ENCODE peak calls at places on chromosome X, in seven cellular contexts. N is astrocyte, I is tibial artery, Z is IMR-90, J is lower lobe of right lung, H is aorta, L is psoas muscle. Q is an unnamed sample. For H3K4me1, the result is how much of the 10 kb centered on the place peaks cover.

GRCh38 chrX:45771114-45771513 is 570.4 kb upstream of the DIPK2B start:
- DNase-seq in N (peak), I (no peak), Z (peak), J (no peak), H (no peak), L (no peak), Q (peak)

GRCh38 chrX:139204903-139205667 is 325.5 kb upstream of the F9 start:
- DNase-seq in N (peak), I (no peak), Z (no peak), J (peak), H (peak), L (peak), Q (no peak)

GRCh38 chrX:46366597-46367207 is 178.5 kb downstream of the ZNF674 start:
- DNase-seq in N (no peak), I (no peak), Z (no peak), J (no peak), H (no peak), L (no peak), Q (no peak)

GRCh38 chrX:70916754-70917153 is 8.2 kb upstream of the TEX11 start:
- DNase-seq in N (no peak), I (no peak), Z (no peak), J (no peak), H (no peak), L (no peak), Q (no peak)

GRCh38 chrX:11100281-11101035 is 10.7 kb upstream of the HCCS start:
- DNase-seq in N (peak), I (no peak), Z (peak), J (no peak), H (no peak), L (no peak), Q (peak)

GRCh38 chrX:49167740-49168108 is 4.0 kb upstream of the PLP2 start:
- DNase-seq in N (no peak), I (no peak), Z (no peak), J (no peak), H (no peak), L (no peak), Q (no peak)

GRCh38 chrX:119981286-119982070 is 37.9 kb upstream of the NKAP start:
- DNase-seq in N (no peak), I (no peak), Z (peak), J (no peak), H (no peak), L (no peak), Q (peak)

GRCh38 chrX:21174439-21174838 is 199.8 kb upstream of the CNKSR2 start:
- DNase-seq in N (no peak), I (no peak), Z (no peak), J (no peak), H (no peak), L (no peak), Q (no peak)

GRCh38 chrX:132227383-132228112 is 8.3 kb upstream of the RAP2C start:
- DNase-seq in N (no peak), I (no peak), Z (peak), J (no peak), H (no peak), L (peak), Q (no peak)

GRCh38 chrX:386768-387575 is at the start of gene PPP2R3B:
- DNase-seq in N (peak), I (peak), Z (peak), J (peak), H (peak), L (peak), Q (peak)

GRCh38 chrX:120308959-120309872 is 2.0 kb downstream of the TMEM255A start:
- DNase-seq in N (peak), I (peak), Z (peak), J (peak), H (peak), L (peak), Q (peak)

GRCh38 chrX:134803551-134804183 is 145.4 kb upstream of the PLAC1 start:
- DNase-seq in N (peak), I (no peak), Z (no peak), J (no peak), H (no peak), L (no peak), Q (peak)

GRCh38 chrX:115324194-115324593 is 34.7 kb downstream of the LUZP4 start:
- DNase-seq in N (peak), I (no peak), Z (peak), J (peak), H (peak), L (peak), Q (peak)

GRCh38 chrX:1466971-1467561 is 14.4 kb upstream of the ASMTL start:
- DNase-seq in N (no peak), I (no peak), Z (no peak), J (no peak), H (peak), L (no peak), Q (peak)

GRCh38 chrX:43677993-43678392 is 21.9 kb downstream of the MAOA start:
- DNase-seq in N (no peak), I (no peak), Z (no peak), J (no peak), H (no peak), L (no peak), Q (peak)

GRCh38 chrX:50697691-50698090 is 116.3 kb downstream of the SHROOM4 start:
- DNase-seq in N (peak), I (no peak), Z (peak), J (no peak), H (no peak), L (no peak), Q (peak)

GRCh38 chrX:41785685-41786084 is 61.7 kb downstream of the GPR82 start:
- DNase-seq in N (peak), I (no peak), Z (peak), J (no peak), H (no peak), L (no peak), Q (no peak)

GRCh38 chrX:51395807-51396728 is 63.4 kb downstream of the NUDT10 start:
- DNase-seq in N (no peak), I (no peak), Z (no peak), J (peak), H (peak), L (no peak), Q (no peak)

GRCh38 chrX:130994671-130995070 is 63.5 kb upstream of the ARHGAP36 start:
- DNase-seq in N (no peak), I (no peak), Z (peak), J (no peak), H (no peak), L (no peak), Q (peak)

GRCh38 chrX:41027388-41027787 is 57.9 kb upstream of the USP9X start:
- DNase-seq in N (peak), I (no peak), Z (peak), J (no peak), H (no peak), L (no peak), Q (no peak)

GRCh38 chrX:151752847-151753246 is 18.3 kb downstream of the CNGA2 start:
- DNase-seq in N (no peak), I (no peak), Z (no peak), J (no peak), H (no peak), L (no peak), Q (no peak)

GRCh38 chrX:138157850-138158249 is 553.7 kb downstream of the FGF13 start:
- DNase-seq in N (no peak), I (no peak), Z (no peak), J (no peak), H (no peak), L (no peak), Q (no peak)

GRCh38 chrX:141468940-141469339 is 115.6 kb downstream of the SPANXA1 start:
- DNase-seq in N (peak), I (no peak), Z (peak), J (no peak), H (no peak), L (no peak), Q (no peak)

GRCh38 chrX:48487362-48487785 is 11.4 kb downstream of the FTSJ1 start:
- DNase-seq in N (peak), I (no peak), Z (peak), J (no peak), H (peak), L (no peak), Q (no peak)

GRCh38 chrX:151680805-151681204 is 14.5 kb upstream of the PRRG3 start:
- DNase-seq in N (no peak), I (no peak), Z (peak), J (no peak), H (no peak), L (no peak), Q (peak)

GRCh38 chrX:64093761-64094160 is 111.7 kb downstream of the AMER1 start:
- DNase-seq in N (no peak), I (no peak), Z (peak), J (no peak), H (no peak), L (no peak), Q (no peak)

GRCh38 chrX:23888887-23889501 is 18.7 kb downstream of the APOO start:
- DNase-seq in N (peak), I (no peak), Z (peak), J (no peak), H (no peak), L (no peak), Q (no peak)

GRCh38 chrX:11944486-11944885 is 186.4 kb downstream of the MSL3 start:
- DNase-seq in N (peak), I (no peak), Z (peak), J (no peak), H (no peak), L (no peak), Q (no peak)

GRCh38 chrX:95754411-95754810 is 930.2 kb upstream of the DIAPH2 start:
- DNase-seq in N (no peak), I (no peak), Z (no peak), J (no peak), H (no peak), L (no peak), Q (no peak)

GRCh38 chrX:7139202-7140081 is 8.1 kb upstream of the STS start:
- DNase-seq in N (peak), I (no peak), Z (peak), J (no peak), H (no peak), L (no peak), Q (no peak)

GRCh38 chrX:38880460-38880859 is 79.2 kb downstream of the MID1IP1 start:
- DNase-seq in N (peak), I (no peak), Z (peak), J (no peak), H (no peak), L (no peak), Q (peak)

GRCh38 chrX:133482345-133483041 is 67.2 kb upstream of the GPC4 start:
- DNase-seq in N (peak), I (peak), Z (peak), J (no peak), H (no peak), L (no peak), Q (no peak)

GRCh38 chrX:42530027-42530426 is 247.9 kb downstream of the PPP1R2C start:
- DNase-seq in N (peak), I (no peak), Z (peak), J (no peak), H (no peak), L (no peak), Q (peak)

DNA sequence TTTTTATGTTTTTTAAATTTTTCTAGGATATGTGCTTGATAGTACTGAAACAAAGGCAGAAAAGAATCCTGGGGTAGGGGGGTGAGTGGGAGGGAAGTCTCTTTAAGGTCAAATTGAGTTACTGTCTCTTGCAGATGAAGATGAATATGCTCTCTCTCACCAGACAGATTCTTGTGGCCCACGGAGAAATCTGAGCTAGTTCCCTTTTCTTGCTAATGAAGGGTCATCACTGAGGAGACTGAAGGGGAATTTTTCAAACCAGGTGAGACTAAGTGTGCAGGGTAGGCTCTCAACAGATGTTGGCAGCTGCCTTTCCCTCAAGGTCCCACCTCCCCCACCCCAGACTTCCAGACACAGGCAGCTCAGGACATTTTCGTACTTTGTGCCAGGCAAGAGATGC is 21.5 kb downstream of the FAM9C start:
- DNase-seq in N (no peak), I (no peak), Z (no peak), J (no peak), H (no peak), L (no peak), Q (no peak)
- H3K4me1 ChIP-seq in N (under half), I (under half), Z (under half), J (under half), H (under half), L (under half), Q (under half)

DNA sequence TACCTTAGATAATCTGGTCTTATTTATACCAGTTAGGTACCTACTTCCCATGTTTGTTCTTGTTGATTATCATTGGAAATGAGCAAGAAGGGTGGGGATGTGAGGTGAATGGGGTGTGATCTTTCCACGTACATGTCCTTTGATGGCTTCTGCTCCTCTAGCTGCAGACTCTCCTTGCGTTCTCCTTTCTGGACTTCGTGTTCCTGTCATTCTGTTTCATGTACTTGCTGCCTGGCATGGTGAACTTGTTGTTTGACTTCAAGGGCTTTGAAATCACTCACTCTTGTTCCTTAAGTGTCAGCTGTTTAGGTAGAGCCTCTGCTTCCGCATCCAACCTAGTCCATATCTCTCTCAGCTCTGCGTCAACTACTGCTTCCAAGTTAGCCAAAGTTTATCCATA is 42.7 kb downstream of the FHL1 start:
- DNase-seq in N (no peak), I (no peak), Z (no peak), J (no peak), H (no peak), L (no peak), Q (no peak)
- H3K27ac ChIP-seq in N (no peak), I (peak), Z (no peak), J (no peak), H (no peak), L (peak), Q (peak)

GRCh38 chrX:69137371-69137881 is 27.8 kb downstream of the PJA1 start:
- DNase-seq in N (peak), I (no peak), Z (peak), J (no peak), H (peak), L (no peak), Q (no peak)
- H3K4me1 ChIP-seq in N (under half), I (under half), Z (under half), J (under half), H (under half), L (under half), Q (under half)

DNA sequence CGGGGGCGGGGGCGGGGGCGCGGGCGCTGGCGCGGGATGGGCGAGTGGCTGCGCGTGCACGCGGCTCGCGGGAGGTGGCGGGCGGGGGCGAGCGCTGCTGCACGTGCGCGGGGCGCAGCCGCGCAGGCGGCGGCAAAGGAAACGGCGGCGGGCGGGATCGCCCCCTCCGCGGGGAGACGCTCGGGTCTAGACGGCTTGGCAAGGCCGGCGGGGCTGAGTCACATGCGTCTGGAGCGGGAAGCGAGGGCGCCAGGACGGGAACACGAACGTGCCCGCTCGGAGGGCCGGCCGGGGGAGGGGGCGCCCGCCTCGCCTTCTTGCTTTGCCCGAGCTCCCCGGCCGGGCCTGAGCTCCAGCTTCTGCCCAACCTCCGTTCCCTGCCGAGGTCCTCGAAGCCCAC is 4.3 kb upstream of the HAUS7 start:
- DNase-seq in N (peak), I (peak), Z (peak), J (peak), H (peak), L (peak), Q (peak)
- H3K27ac ChIP-seq in N (peak), I (peak), Z (peak), J (no peak), H (no peak), L (no peak), Q (peak)

GRCh38 chrX:150575415-150575814 is 7.0 kb downstream of the MTM1 start:
- DNase-seq in N (peak), I (no peak), Z (peak), J (no peak), H (no peak), L (no peak), Q (no peak)
- H3K4me1 ChIP-seq in N (under half), I (under half), Z (under half), J (under half), H (under half), L (under half), Q (under half)

Q was measured in small intestine.